ENCODE peak calls at places on chromosomes 16 and 17, in six cellular contexts. X is pancreas, G is PC-3, P is IMR-90, B is GM23338, W is nephron progenitor cell. T is an unnamed sample.

GRCh38 chr16:1530349-1530882 is 3.0 kb upstream of the TMEM204 start:
- DNase-seq in G (no peak), W (no peak), P (no peak), B (no peak), X (no peak), T (no peak)

GRCh38 chr17:79633937-79634813 is 23.3 kb upstream of the RBFOX3 start:
- DNase-seq in X (no peak), B (no peak), P (no peak), G (no peak), W (no peak), T (no peak)

GRCh38 chr17:57756941-57757340 is 11.8 kb upstream of the CCDC182 start:
- DNase-seq in P (no peak), W (peak), B (no peak), X (no peak), G (no peak), T (no peak)

GRCh38 chr16:27751676-27752075 is 201.7 kb downstream of the KATNIP start:
- DNase-seq in P (no peak), B (no peak), W (no peak), G (no peak), X (no peak), T (no peak)

GRCh38 chr17:73429440-73430164 is 117.8 kb upstream of the CDC42EP4 start:
- DNase-seq in X (peak), G (peak), B (peak), P (peak), W (peak), T (peak)

GRCh38 chr17:73356561-73357170 is 44.9 kb upstream of the CDC42EP4 start:
- DNase-seq in W (no peak), G (no peak), B (no peak), X (no peak), P (no peak), T (no peak)

GRCh38 chr17:7080445-7081041 is 492 bp upstream of the CLEC10A start:
- DNase-seq in P (no peak), X (no peak), B (no peak), G (no peak), W (no peak), T (no peak)

GRCh38 chr16:17269434-17269833 is 201.3 kb downstream of the XYLT1 start:
- DNase-seq in B (no peak), X (no peak), W (no peak), G (no peak), P (peak), T (no peak)

GRCh38 chr16:2072926-2073325 is 25.1 kb downstream of the TSC2 start:
- DNase-seq in W (no peak), P (no peak), G (no peak), X (no peak), B (no peak), T (no peak)

GRCh38 chr16:66660422-66661209 is 35.9 kb downstream of the CMTM4 start:
- DNase-seq in W (peak), X (peak), B (peak), P (peak), G (peak), T (peak)

GRCh38 chr16:66658860-66659190 is 37.7 kb downstream of the CMTM4 start:
- DNase-seq in W (no peak), X (no peak), G (no peak), B (no peak), P (no peak), T (no peak)

GRCh38 chr16:66661210-66661560 is 35.4 kb downstream of the CMTM4 start:
- DNase-seq in G (no peak), B (no peak), X (no peak), W (no peak), P (no peak), T (no peak)

GRCh38 chr16:66656547-66656946 is 40.0 kb downstream of the CMTM4 start:
- DNase-seq in B (no peak), P (peak), X (no peak), W (no peak), G (no peak), T (no peak)

GRCh38 chr16:66658143-66658859 is 38.2 kb downstream of the CMTM4 start:
- DNase-seq in G (no peak), B (peak), X (no peak), P (no peak), W (no peak), T (no peak)
- TF ChIP-seq CTCF in G (peak), B (peak), X (no peak), P (no peak), W (no peak), T (no peak)

DNA sequence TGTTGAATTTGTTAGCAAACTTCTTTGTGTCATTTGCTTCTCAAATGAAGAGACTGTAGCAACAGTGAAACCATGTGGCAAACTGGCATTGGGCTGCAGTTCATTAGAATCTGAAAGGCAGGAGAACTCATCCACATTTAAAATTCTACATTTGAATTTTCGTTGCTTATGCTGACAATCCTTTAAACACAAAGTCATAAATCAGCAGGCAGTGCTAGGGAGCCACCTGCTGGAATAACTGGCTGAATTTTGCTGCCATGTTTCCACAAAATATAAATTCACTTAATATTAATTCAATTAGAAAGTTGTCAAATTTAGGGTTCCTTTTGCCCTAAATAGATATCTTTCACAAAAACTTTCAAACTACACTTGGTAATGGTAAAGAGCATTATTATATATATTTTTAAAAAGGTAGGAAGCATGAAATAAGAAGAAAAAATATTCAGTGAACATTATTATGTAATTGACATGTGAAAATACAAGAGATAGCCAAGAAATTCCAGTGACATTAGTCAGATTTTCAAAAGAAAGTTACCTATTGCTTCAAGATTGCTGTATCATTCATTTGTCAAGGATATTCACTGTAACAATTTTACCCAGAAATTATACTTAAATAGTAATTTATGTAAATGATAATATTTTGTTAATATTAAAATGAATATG is 350.1 kb downstream of the KIF2B start:
- DNase-seq in G (peak), B (peak), X (peak), P (no peak), W (peak), T (peak)
- TF ChIP-seq CTCF in G (peak), B (peak), X (peak), P (peak), W (peak), T (peak)

DNA sequence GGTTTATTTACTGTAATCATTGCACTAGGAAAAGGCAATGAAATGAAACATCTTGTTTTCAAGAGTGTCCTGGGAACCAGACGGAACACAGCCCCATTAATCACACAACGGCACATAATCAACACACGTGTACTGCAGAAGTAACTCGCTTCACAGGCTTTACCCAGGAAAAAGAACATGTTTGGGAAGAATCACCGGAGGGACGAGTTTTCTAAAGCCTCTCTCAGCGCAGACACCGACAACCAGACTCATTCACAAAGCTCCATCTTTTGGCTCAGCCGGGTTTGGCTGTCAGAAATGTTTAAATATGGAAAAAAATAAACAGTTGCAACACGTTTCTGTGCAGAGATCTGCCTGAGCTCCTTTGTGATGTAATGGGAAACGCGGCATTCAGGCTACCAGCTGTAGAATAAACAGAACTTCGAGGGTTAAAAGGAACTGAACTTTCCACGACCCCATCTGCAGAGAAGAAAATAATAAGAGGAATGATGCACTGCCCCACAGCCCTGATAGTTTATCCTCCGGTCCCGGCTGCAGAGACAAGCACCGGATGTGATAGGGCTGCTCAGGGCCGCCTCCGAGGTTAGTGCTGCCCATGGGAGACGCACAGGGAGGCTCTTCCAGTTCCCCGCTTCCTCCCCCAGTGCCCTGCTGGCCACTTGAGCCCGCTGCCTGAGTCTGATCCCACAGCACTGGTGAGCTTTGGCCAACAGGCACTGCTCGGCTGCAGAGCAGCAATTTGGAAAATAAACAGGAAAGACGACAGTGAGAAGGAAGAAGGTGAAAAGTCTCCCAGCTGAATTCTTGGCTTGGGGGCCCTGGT is 119.8 kb downstream of the HIC1 start:
- DNase-seq in W (peak), X (peak), B (peak), G (no peak), P (peak), T (no peak)
- TF ChIP-seq CTCF in W (no peak), X (no peak), B (no peak), G (no peak), P (peak), T (no peak)

DNA sequence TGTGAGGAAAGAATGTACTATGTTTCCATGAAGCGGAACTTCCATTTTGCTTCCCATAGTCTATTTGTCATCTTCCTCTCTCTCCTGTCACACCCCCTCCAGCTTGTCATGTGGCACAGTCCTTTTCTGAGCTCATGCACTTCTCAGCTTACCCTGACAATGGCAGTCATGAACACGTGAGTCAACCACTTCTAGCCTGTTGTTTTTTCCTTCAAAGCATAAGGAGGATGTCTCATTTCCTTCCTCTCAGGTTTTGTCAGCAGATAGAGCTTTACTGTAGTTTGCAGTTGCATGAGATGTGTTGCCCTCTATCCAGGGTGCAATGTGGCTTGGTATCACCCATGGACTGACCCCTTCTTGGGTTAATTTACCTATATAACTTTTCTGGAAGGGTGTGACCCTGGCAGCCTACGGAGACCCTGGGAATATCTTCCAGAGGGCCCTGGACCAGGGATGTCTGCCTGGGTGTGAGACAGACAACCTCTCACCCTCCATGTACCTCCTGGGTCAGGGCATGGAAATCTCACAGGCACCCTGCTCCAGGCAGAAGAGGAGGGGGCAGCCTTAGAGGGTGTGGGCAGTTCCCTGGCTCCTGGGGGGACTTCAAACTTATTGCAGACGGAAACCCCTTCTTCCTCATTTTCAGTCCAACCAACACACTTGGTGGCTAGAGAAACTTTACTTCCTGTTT is 4.0 kb upstream of the ZNF267 start:
- DNase-seq in X (no peak), W (no peak), G (peak), B (peak), P (peak), T (no peak)
- TF ChIP-seq CTCF in X (no peak), W (no peak), G (no peak), B (no peak), P (no peak), T (no peak)

DNA sequence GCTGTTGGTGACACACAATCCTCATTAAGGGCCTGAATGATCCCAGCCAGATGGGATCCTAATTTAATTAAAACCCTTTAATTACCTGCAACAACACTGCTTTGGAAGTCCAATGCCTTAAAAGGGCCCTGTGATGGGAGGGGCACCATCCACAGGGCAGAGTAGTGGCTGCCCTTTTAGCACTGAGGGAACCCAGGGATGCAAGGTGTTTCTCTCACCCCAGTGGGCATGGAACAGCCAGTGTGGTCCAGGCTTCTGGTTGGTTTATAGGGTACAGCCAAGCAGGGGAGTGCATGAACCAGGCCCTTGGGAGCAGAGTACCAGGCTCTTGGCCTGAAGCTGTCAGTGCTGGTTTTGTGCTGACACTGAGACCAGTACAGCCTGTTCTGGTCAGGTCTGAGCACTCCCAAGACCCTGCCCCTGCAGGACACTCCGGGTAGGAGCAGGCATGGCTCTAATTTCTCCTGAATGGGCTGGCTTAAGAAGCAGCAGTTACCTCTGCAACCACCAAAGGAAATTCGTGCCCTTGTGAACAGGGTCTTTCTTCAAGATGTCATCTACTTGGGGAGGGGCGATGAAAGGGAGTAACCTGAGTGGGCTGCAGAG is 9.9 kb downstream of the NXPH3 start:
- DNase-seq in P (no peak), B (peak), G (peak), X (no peak), W (no peak), T (no peak)
- TF ChIP-seq CTCF in P (peak), B (peak), G (peak), X (no peak), W (peak), T (peak)

GRCh38 chr16:19879241-19879792 is 5.3 kb downstream of the GPRC5B start:
- DNase-seq in P (peak), W (no peak), G (no peak), X (peak), B (peak), T (no peak)
- TF ChIP-seq CTCF in P (no peak), W (no peak), G (no peak), X (no peak), B (peak), T (no peak)

DNA sequence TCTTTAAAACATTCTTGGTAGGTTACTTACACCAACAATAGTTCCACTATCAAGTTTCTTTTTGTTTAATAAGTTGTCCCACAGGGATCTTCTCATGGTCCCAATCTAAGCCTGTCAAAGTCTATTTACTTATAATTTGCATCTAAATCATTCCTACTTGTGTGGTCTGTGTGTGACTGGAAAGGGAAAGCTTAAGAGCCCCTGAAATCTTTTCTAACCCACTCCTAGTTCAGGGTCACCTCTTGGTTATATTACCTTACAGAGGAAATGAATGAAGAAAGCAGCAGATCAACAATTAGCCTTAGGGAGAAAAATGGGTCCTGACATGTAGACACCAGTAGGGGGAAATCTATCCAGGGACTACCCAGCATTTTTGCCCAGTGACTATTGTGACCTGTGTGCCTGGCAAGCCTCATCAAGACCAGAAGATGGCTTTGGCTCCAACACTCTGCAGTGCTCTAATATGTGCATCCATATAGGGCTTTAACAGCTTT is 110.4 kb upstream of the HAS3 start:
- DNase-seq in B (peak), G (peak), X (no peak), W (no peak), P (peak), T (no peak)
- TF ChIP-seq CTCF in B (peak), G (peak), X (no peak), W (peak), P (peak), T (peak)

DNA sequence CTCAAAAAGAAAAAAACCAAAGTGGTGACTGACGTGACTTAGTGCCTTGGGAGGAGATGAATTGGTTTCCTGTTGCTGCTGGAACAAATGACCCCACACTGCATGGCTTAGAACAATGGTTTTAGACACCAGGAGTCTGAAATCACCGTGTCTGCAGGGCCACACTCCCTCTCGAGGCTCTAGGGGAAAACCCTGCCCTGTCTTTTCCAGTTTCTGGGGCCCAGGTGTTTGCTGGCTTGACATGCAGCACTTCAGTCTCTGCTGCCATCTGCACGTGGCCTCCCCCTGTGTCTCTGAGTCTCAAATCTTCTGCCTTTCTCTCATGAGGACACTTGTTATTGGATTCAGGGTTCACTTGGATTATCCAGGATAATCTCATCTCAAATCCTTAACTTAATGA is 323.8 kb upstream of the TNRC6C start:
- DNase-seq in W (no peak), X (no peak), B (no peak), G (no peak), P (no peak), T (no peak)
- TF ChIP-seq CTCF in W (no peak), X (no peak), B (no peak), G (no peak), P (no peak), T (no peak)

T was measured in neural crest cell.